ENCODE peak calls at places on chromosomes 7 and 10, in five cellular contexts. N is dermis microvascular lymphatic vessel endothelial cell; P is activated effector memory CD4-positive, alpha-beta T cell treated with Interleukin-2 at 50 U/mL for 16 hours; R is activated naive CD4-positive, alpha-beta T cell treated with anti-CD3 and anti-CD28 coated beads, Interleukin-2, amount 10 ng/mL, durations not matched to agents 7 days and 5 days; T is B cell. J is an unnamed sample.

GRCh38 chr7:1954366-1955004 is 278.3 kb downstream of the MAD1L1 start:
- DNase-seq in T (no peak), R (no peak), P (no peak), N (no peak), J (no peak)

GRCh38 chr10:122490786-122491680 is 29.7 kb downstream of the HTRA1 start:
- DNase-seq in N (no peak), R (peak), P (peak), T (no peak), J (no peak)

GRCh38 chr10:74292871-74293427 is 141.9 kb downstream of the ADK start:
- DNase-seq in N (no peak), T (no peak), P (no peak), R (no peak), J (no peak)

GRCh38 chr7:82264752-82265305 is 178.7 kb downstream of the CACNA2D1 start:
- DNase-seq in T (no peak), P (no peak), N (no peak), R (no peak), J (no peak)

GRCh38 chr10:131625041-131625440 is 275.8 kb upstream of the PPP2R2D start:
- DNase-seq in R (no peak), P (no peak), N (no peak), T (no peak), J (no peak)

GRCh38 chr7:12194426-12194825 is 16.7 kb upstream of the TMEM106B start:
- DNase-seq in P (no peak), N (no peak), T (no peak), R (no peak), J (no peak)

GRCh38 chr10:114552050-114552449 is 106.0 kb downstream of the ABLIM1 start:
- DNase-seq in T (no peak), P (no peak), N (no peak), R (no peak), J (no peak)

GRCh38 chr10:23191764-23192395 is at the start of gene PTF1A:
- DNase-seq in P (no peak), R (no peak), T (no peak), N (no peak), J (no peak)

GRCh38 chr10:122279725-122280141 is 8.6 kb downstream of the BTBD16 start:
- DNase-seq in P (no peak), R (peak), T (no peak), N (peak), J (peak)

GRCh38 chr7:86926732-86927131 is 132.7 kb downstream of the ELAPOR2 start:
- DNase-seq in T (peak), R (peak), P (no peak), N (peak), J (no peak)

GRCh38 chr7:105125745-105126144 is 111.7 kb downstream of the KMT2E start:
- DNase-seq in N (no peak), T (no peak), P (no peak), R (no peak), J (no peak)

GRCh38 chr10:45557275-45557905 is 115.2 kb downstream of the ZFAND4 start:
- DNase-seq in T (peak), N (peak), P (no peak), R (peak), J (no peak)

GRCh38 chr10:9382199-9382598 is 1327.7 kb downstream of the GATA3 start:
- DNase-seq in N (no peak), P (no peak), T (no peak), R (no peak), J (no peak)

GRCh38 chr7:5679741-5680473 is 101.6 kb downstream of the RNF216 start:
- DNase-seq in N (no peak), R (no peak), P (no peak), T (peak), J (no peak)

GRCh38 chr7:105853931-105854419 is 22.4 kb downstream of the ATXN7L1 start:
- DNase-seq in R (no peak), N (no peak), P (no peak), T (no peak), J (no peak)

GRCh38 chr7:50962281-50962883 is 179.7 kb upstream of the GRB10 start:
- DNase-seq in N (no peak), P (no peak), R (no peak), T (no peak), J (no peak)

GRCh38 chr10:74227697-74228424 is 76.8 kb downstream of the ADK start:
- DNase-seq in T (peak), R (no peak), N (peak), P (peak), J (no peak)

GRCh38 chr10:74417397-74417796 is 266.4 kb downstream of the ADK start:
- DNase-seq in T (no peak), N (no peak), P (no peak), R (no peak), J (no peak)

GRCh38 chr7:6718124-6718523 is 11.4 kb upstream of the ZNF12 start:
- DNase-seq in T (no peak), N (no peak), R (no peak), P (no peak), J (no peak)

GRCh38 chr7:106870983-106871410 is 5.9 kb downstream of the PIK3CG start:
- DNase-seq in N (no peak), P (no peak), R (no peak), T (peak), J (no peak)

GRCh38 chr7:32680259-32681173 is 185.2 kb downstream of the AVL9 start:
- DNase-seq in R (no peak), N (no peak), P (no peak), T (no peak), J (peak)

GRCh38 chr10:89047397-89047796 is 56.8 kb downstream of the FAS start:
- DNase-seq in T (no peak), P (no peak), R (no peak), N (no peak), J (no peak)

GRCh38 chr10:71708301-71708703 is 11.3 kb downstream of the C10orf105 start:
- DNase-seq in P (peak), R (peak), T (peak), N (no peak), J (no peak)

GRCh38 chr7:55590517-55591281 is 18.4 kb upstream of the VOPP1 start:
- DNase-seq in R (no peak), P (no peak), N (no peak), T (no peak), J (no peak)

GRCh38 chr7:501526-501925 is 18.1 kb downstream of the PDGFA start:
- DNase-seq in R (no peak), N (no peak), P (no peak), T (no peak), J (no peak)

GRCh38 chr7:5381211-5381772 is 42.3 kb downstream of the TNRC18 start:
- DNase-seq in N (no peak), R (no peak), T (no peak), P (no peak), J (no peak)

GRCh38 chr7:54859066-54859465 is 100.1 kb upstream of the SEC61G start:
- DNase-seq in P (no peak), R (no peak), T (no peak), N (no peak), J (no peak)

GRCh38 chr7:73906874-73907273 is 45.9 kb downstream of the TMEM270 start:
- DNase-seq in P (no peak), R (no peak), T (no peak), N (no peak), J (no peak)

GRCh38 chr7:156156734-156157408 is 344.6 kb upstream of the SHH start:
- DNase-seq in T (no peak), N (no peak), R (no peak), P (no peak), J (no peak)

J was measured in ureter.